ENCODE peak calls at places on chromosomes 16 and 17, in six cellular contexts. D is SK-N-SH, U is HCT116, C is HepG2, T is H1, A is K562. E is an unnamed sample.

GRCh38 chr17:38996660-38997337 is 29.6 kb upstream of the FBXO47 start:
- DNase-seq in D (no peak), U (no peak), C (no peak), T (no peak), A (no peak), E (no peak)

GRCh38 chr17:77320501-77321256 is 179.9 kb downstream of the SEC14L1 start:
- DNase-seq in D (peak), U (no peak), C (no peak), T (no peak), A (peak), E (no peak)

GRCh38 chr17:66190738-66191606 is 961 bp downstream of the CEP112 start:
- DNase-seq in D (peak), U (no peak), C (peak), T (no peak), A (no peak), E (peak)

GRCh38 chr17:5901731-5902660 is 168.2 kb upstream of the WSCD1 start:
- DNase-seq in D (no peak), U (no peak), C (no peak), T (no peak), A (no peak), E (no peak)

GRCh38 chr17:6753006-6753445 is 2.8 kb upstream of the XAF1 start:
- DNase-seq in D (no peak), U (no peak), C (peak), T (no peak), A (no peak), E (no peak)

GRCh38 chr17:34998205-34998604 is 17.9 kb downstream of the LIG3 start:
- DNase-seq in D (peak), U (peak), C (peak), T (peak), A (peak), E (peak)

GRCh38 chr16:64238576-64238975 is 883.3 kb downstream of the CDH11 start:
- DNase-seq in D (no peak), U (no peak), C (no peak), T (no peak), A (no peak), E (no peak)

GRCh38 chr17:38563362-38564253 is 42.1 kb downstream of the SRCIN1 start:
- DNase-seq in D (no peak), U (no peak), C (no peak), T (peak), A (no peak), E (no peak)

GRCh38 chr16:65845466-65846209 is 520.9 kb upstream of the CDH5 start:
- DNase-seq in D (no peak), U (no peak), C (no peak), T (no peak), A (no peak), E (no peak)

GRCh38 chr16:21563676-21564075 is 35.7 kb upstream of the METTL9 start:
- DNase-seq in D (no peak), U (no peak), C (no peak), T (no peak), A (no peak), E (no peak)

GRCh38 chr17:67157732-67158639 is 87.0 kb downstream of the HELZ start:
- DNase-seq in D (peak), U (peak), C (peak), T (no peak), A (peak), E (no peak)

GRCh38 chr17:45948881-45949624 is 50.0 kb upstream of the STH start:
- DNase-seq in D (no peak), U (peak), C (peak), T (peak), A (peak), E (peak)

GRCh38 chr17:37225458-37225857 is 150.3 kb upstream of the C17orf78 start:
- DNase-seq in D (no peak), U (no peak), C (no peak), T (no peak), A (no peak), E (no peak)

GRCh38 chr17:43372273-43372911 is 26.4 kb upstream of the ARL4D start:
- DNase-seq in D (no peak), U (no peak), C (no peak), T (no peak), A (no peak), E (no peak)

GRCh38 chr16:85845276-85845675 is 45.8 kb downstream of the COX4I1 start:
- DNase-seq in D (no peak), U (no peak), C (no peak), T (no peak), A (no peak), E (no peak)

GRCh38 chr16:8676737-8677375 is 2.4 kb downstream of the ABAT start:
- DNase-seq in D (no peak), U (no peak), C (no peak), T (no peak), A (no peak), E (no peak)

GRCh38 chr16:64475627-64476351 is 646.1 kb downstream of the CDH11 start:
- DNase-seq in D (no peak), U (no peak), C (no peak), T (no peak), A (no peak), E (no peak)

GRCh38 chr17:74780443-74781238 is 4.5 kb upstream of the NAT9 start:
- DNase-seq in D (peak), U (peak), C (peak), T (no peak), A (peak), E (peak)

GRCh38 chr17:42676424-42677011 is at the start of gene PLEKHH3:
- DNase-seq in D (no peak), U (no peak), C (no peak), T (no peak), A (no peak), E (no peak)

GRCh38 chr16:87416826-87417471 is 24.8 kb downstream of the MAP1LC3B start:
- DNase-seq in D (peak), U (no peak), C (peak), T (no peak), A (peak), E (no peak)

GRCh38 chr16:2426941-2427361 is 2.3 kb upstream of the CCNF start:
- DNase-seq in D (no peak), U (no peak), C (no peak), T (no peak), A (no peak), E (no peak)

GRCh38 chr17:76278268-76278908 is 13.2 kb downstream of the UBALD2 start:
- DNase-seq in D (no peak), U (no peak), C (no peak), T (no peak), A (no peak), E (no peak)

GRCh38 chr16:22217890-22218730 is 12.0 kb downstream of the EEF2K start:
- DNase-seq in D (no peak), U (no peak), C (no peak), T (no peak), A (peak), E (no peak)

GRCh38 chr17:40173091-40173777 is 4.0 kb upstream of the RAPGEFL1 start:
- DNase-seq in D (no peak), U (no peak), C (peak), T (no peak), A (no peak), E (no peak)

GRCh38 chr17:40173778-40174135 is 3.5 kb upstream of the RAPGEFL1 start:
- DNase-seq in D (no peak), U (no peak), C (no peak), T (no peak), A (no peak), E (no peak)

GRCh38 chr17:40168262-40168832 is 8.9 kb upstream of the RAPGEFL1 start:
- DNase-seq in D (peak), U (peak), C (peak), T (no peak), A (peak), E (peak)

GRCh38 chr17:40167685-40168261 is 9.5 kb upstream of the RAPGEFL1 start:
- DNase-seq in D (no peak), U (no peak), C (no peak), T (no peak), A (no peak), E (no peak)
- TF ChIP-seq JUND in D (no peak), U (no peak), C (no peak), T (no peak), A (no peak), E (no peak)

GRCh38 chr17:27939489-27940465 is 46.6 kb upstream of the LYRM9 start:
- DNase-seq in D (no peak), U (no peak), C (no peak), T (no peak), A (no peak), E (no peak)
- TF ChIP-seq JUND in D (no peak), U (no peak), C (no peak), T (no peak), A (no peak), E (no peak)

GRCh38 chr16:67284699-67285646 is 5.6 kb downstream of the PLEKHG4 start:
- DNase-seq in D (peak), U (no peak), C (peak), T (peak), A (peak), E (peak)
- TF ChIP-seq JUND in D (no peak), U (no peak), C (no peak), T (no peak), A (no peak), E (no peak)

DNA sequence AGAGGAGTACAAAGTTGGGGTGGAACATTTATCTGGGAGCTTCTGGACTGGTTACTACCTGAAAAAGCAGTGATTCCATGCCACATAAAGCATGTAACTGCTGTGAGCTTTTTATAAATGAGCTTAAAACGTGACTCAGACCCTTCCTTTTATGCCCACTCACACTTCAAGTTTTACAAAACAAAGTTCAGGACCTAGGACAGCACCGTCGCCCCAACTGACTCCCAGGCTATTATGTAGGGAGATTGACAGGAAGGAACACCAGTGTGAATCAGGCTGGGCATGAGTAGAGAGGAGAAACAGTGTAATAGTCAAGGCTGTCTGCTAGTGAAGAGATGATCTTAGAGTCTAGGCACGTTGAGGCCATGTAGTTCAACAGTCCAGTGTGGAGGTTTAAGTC is 91.6 kb upstream of the DNAH9 start:
- DNase-seq in D (no peak), U (no peak), C (peak), T (no peak), A (peak), E (peak)
- TF ChIP-seq JUND in D (no peak), U (no peak), C (no peak), T (no peak), A (no peak), E (no peak)

E was measured in T47D.